ENCODE peak calls at places on chromosomes 13 and 19, in nine cellular contexts. E, Z, W, Y, I, P, N, L and K are unnamed samples.

GRCh38 chr13:66367356-66367755 is 862.8 kb downstream of the PCDH9 start:
- DNase-seq in E (no peak), Z (no peak), W (no peak), Y (no peak), I (peak), P (peak), N (no peak), L (no peak), K (no peak)

GRCh38 chr13:21583496-21583895 is 20.5 kb downstream of the MICU2 start:
- DNase-seq in E (no peak), Z (peak), W (peak), Y (peak), I (peak), P (peak), N (peak), L (no peak), K (no peak)

GRCh38 chr19:34298891-34299510 is 44.6 kb downstream of the GARRE1 start:
- DNase-seq in E (no peak), Z (no peak), W (no peak), Y (no peak), I (no peak), P (no peak), N (no peak), L (no peak), K (no peak)

GRCh38 chr13:108154421-108154858 is 60.9 kb downstream of the LIG4 start:
- DNase-seq in E (no peak), Z (peak), W (no peak), Y (no peak), I (no peak), P (no peak), N (no peak), L (no peak), K (no peak)

GRCh38 chr19:35828694-35829301 is 16.2 kb upstream of the PRODH2 start:
- DNase-seq in E (peak), Z (peak), W (peak), Y (peak), I (peak), P (peak), N (no peak), L (no peak), K (peak)

GRCh38 chr13:80050252-80050651 is 290.7 kb downstream of the SPRY2 start:
- DNase-seq in E (no peak), Z (peak), W (no peak), Y (peak), I (peak), P (peak), N (no peak), L (no peak), K (no peak)

GRCh38 chr19:5073153-5073844 is 104.4 kb downstream of the KDM4B start:
- DNase-seq in E (no peak), Z (no peak), W (peak), Y (no peak), I (no peak), P (no peak), N (no peak), L (no peak), K (no peak)

GRCh38 chr13:112746044-112746443 is 56.2 kb downstream of the ATP11A start:
- DNase-seq in E (no peak), Z (no peak), W (no peak), Y (no peak), I (no peak), P (no peak), N (no peak), L (no peak), K (no peak)

GRCh38 chr19:39111593-39112199 is 13.9 kb upstream of the PAK4 start:
- DNase-seq in E (no peak), Z (no peak), W (no peak), Y (no peak), I (no peak), P (no peak), N (no peak), L (no peak), K (no peak)

GRCh38 chr13:67439365-67439764 is 209.2 kb upstream of the PCDH9 start:
- DNase-seq in E (no peak), Z (no peak), W (no peak), Y (no peak), I (no peak), P (no peak), N (no peak), L (no peak), K (no peak)

GRCh38 chr19:32238076-32238475 is 107.3 kb upstream of the ZNF507 start:
- DNase-seq in E (no peak), Z (no peak), W (no peak), Y (no peak), I (no peak), P (no peak), N (no peak), L (no peak), K (no peak)

GRCh38 chr13:48232420-48233096 is 448 bp upstream of the ITM2B start:
- DNase-seq in E (no peak), Z (no peak), W (no peak), Y (no peak), I (peak), P (no peak), N (no peak), L (no peak), K (no peak)

GRCh38 chr13:21511841-21512240 is 52.7 kb upstream of the ZDHHC20 start:
- DNase-seq in E (no peak), Z (no peak), W (no peak), Y (peak), I (peak), P (peak), N (no peak), L (no peak), K (no peak)

GRCh38 chr13:47672245-47672975 is 328.7 kb downstream of the SUCLA2 start:
- DNase-seq in E (no peak), Z (peak), W (no peak), Y (peak), I (peak), P (no peak), N (no peak), L (no peak), K (no peak)

GRCh38 chr13:101945435-101945834 is 456.4 kb downstream of the FGF14 start:
- DNase-seq in E (no peak), Z (no peak), W (peak), Y (no peak), I (no peak), P (no peak), N (no peak), L (no peak), K (no peak)

GRCh38 chr19:3819989-3820388 is 33.8 kb upstream of the MATK start:
- DNase-seq in E (no peak), Z (no peak), W (no peak), Y (no peak), I (no peak), P (no peak), N (no peak), L (no peak), K (no peak)

GRCh38 chr19:17339088-17339741 is 1.9 kb downstream of the GTPBP3 start:
- DNase-seq in E (no peak), Z (no peak), W (peak), Y (no peak), I (no peak), P (no peak), N (no peak), L (no peak), K (no peak)

GRCh38 chr19:29098863-29099481 is 114.0 kb downstream of the UQCRFS1 start:
- DNase-seq in E (no peak), Z (peak), W (no peak), Y (peak), I (peak), P (peak), N (peak), L (no peak), K (no peak)

GRCh38 chr19:16297575-16298178 is 26.9 kb upstream of the KLF2 start:
- DNase-seq in E (no peak), Z (no peak), W (no peak), Y (no peak), I (no peak), P (no peak), N (no peak), L (peak), K (no peak)

GRCh38 chr13:40146063-40146462 is 490.6 kb downstream of the COG6 start:
- DNase-seq in E (no peak), Z (no peak), W (peak), Y (no peak), I (no peak), P (no peak), N (no peak), L (no peak), K (no peak)

GRCh38 chr13:77384999-77385398 is 58.1 kb upstream of the MYCBP2 start:
- DNase-seq in E (no peak), Z (no peak), W (no peak), Y (peak), I (peak), P (no peak), N (no peak), L (no peak), K (no peak)

GRCh38 chr19:2663920-2664571 is 38.4 kb downstream of the GNG7 start:
- DNase-seq in E (peak), Z (no peak), W (no peak), Y (no peak), I (no peak), P (no peak), N (no peak), L (no peak), K (no peak)

GRCh38 chr19:45179848-45180370 is 1.3 kb downstream of the BLOC1S3 start:
- DNase-seq in E (no peak), Z (no peak), W (no peak), Y (no peak), I (no peak), P (no peak), N (no peak), L (no peak), K (no peak)

GRCh38 chr19:49889687-49890348 is 6.9 kb downstream of the IL4I1 start:
- DNase-seq in E (peak), Z (peak), W (peak), Y (peak), I (peak), P (peak), N (no peak), L (peak), K (no peak)

GRCh38 chr13:50940509-50940908 is 30.9 kb downstream of the RNASEH2B start:
- DNase-seq in E (no peak), Z (no peak), W (no peak), Y (no peak), I (no peak), P (no peak), N (no peak), L (no peak), K (no peak)

GRCh38 chr19:56927294-56927693 is 86.8 kb upstream of the PEG3 start:
- DNase-seq in E (no peak), Z (no peak), W (no peak), Y (no peak), I (no peak), P (no peak), N (no peak), L (no peak), K (no peak)
- TF ChIP-seq CTCF in E (no peak), Z (no peak), W (no peak), Y (no peak), I (no peak), P (no peak), N (no peak), L (no peak), K (no peak)

GRCh38 chr13:94112227-94112626 is 367.3 kb downstream of the DCT start:
- DNase-seq in E (no peak), Z (peak), W (no peak), Y (peak), I (peak), P (peak), N (peak), L (no peak), K (no peak)

GRCh38 chr13:94119360-94119936 is 360.0 kb downstream of the DCT start:
- DNase-seq in E (no peak), Z (no peak), W (no peak), Y (no peak), I (no peak), P (no peak), N (no peak), L (no peak), K (no peak)

GRCh38 chr13:94114166-94114565 is 365.3 kb downstream of the DCT start:
- DNase-seq in E (no peak), Z (no peak), W (no peak), Y (no peak), I (no peak), P (no peak), N (no peak), L (no peak), K (no peak)

GRCh38 chr13:94112731-94113130 is 366.8 kb downstream of the DCT start:
- DNase-seq in E (no peak), Z (no peak), W (no peak), Y (no peak), I (no peak), P (no peak), N (no peak), L (no peak), K (no peak)

DNA sequence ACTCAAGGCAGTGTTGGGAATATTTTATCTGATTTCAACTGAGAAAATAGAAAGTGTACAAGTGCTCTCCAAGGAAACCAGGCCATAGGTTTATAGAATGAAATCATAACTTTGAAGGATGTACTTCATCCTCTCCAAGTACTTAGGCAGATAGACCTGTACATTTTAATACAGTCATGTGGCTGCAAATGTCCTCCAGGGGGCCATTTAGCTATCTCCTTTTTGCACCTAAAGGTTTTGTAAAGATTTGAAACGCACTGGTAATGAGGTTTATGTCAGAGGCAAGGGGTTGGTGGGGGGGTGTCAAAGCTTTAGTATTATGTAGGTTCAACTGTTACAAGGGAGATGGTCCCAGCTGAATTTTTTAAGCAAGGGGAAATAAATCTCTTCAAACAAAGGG is 364.4 kb downstream of the DCT start:
- DNase-seq in E (no peak), Z (no peak), W (no peak), Y (no peak), I (no peak), P (no peak), N (no peak), L (no peak), K (no peak)
- TF ChIP-seq CTCF in E (peak), Z (no peak), W (peak), Y (no peak), I (no peak), P (no peak), N (no peak), L (no peak), K (peak)

DNA sequence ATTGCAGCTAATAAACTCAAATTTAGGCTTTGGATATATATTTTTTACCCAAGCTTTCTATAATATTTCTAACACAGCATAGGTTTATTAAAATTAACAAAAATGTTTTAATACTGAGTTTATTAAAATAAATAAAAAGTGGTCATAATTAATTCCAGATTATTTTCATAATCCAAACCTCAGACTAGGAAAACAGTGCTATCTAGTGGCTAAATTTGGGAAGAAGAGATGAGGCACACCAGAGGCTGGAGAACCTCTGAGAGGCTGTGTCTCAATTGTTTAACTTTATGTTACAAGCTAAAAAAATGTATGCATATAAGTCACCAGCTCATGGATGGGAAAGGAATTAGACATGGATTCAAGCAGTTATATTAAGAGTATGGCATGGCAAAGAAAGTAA is 392.5 kb downstream of the DIAPH3 start:
- DNase-seq in E (no peak), Z (peak), W (no peak), Y (peak), I (peak), P (peak), N (no peak), L (no peak), K (no peak)
- TF ChIP-seq CTCF in E (peak), Z (peak), W (peak), Y (peak), I (peak), P (peak), N (peak), L (peak), K (peak)

GRCh38 chr13:94483970-94484369 is 4.5 kb upstream of the DCT start:
- DNase-seq in E (no peak), Z (no peak), W (no peak), Y (no peak), I (peak), P (peak), N (no peak), L (no peak), K (no peak)

GRCh38 chr13:94480672-94481145 is 1.2 kb upstream of the DCT start:
- DNase-seq in E (no peak), Z (peak), W (no peak), Y (peak), I (peak), P (peak), N (no peak), L (no peak), K (no peak)

GRCh38 chr13:94478913-94479312 is 569 bp downstream of the DCT start:
- DNase-seq in E (no peak), Z (no peak), W (no peak), Y (no peak), I (no peak), P (no peak), N (no peak), L (no peak), K (no peak)

GRCh38 chr13:94481966-94482365 is 2.5 kb upstream of the DCT start:
- DNase-seq in E (no peak), Z (peak), W (no peak), Y (peak), I (peak), P (peak), N (no peak), L (no peak), K (no peak)

GRCh38 chr13:94479559-94480095 is at the start of gene DCT:
- DNase-seq in E (no peak), Z (no peak), W (no peak), Y (no peak), I (no peak), P (no peak), N (no peak), L (no peak), K (no peak)
- TF ChIP-seq CTCF in E (no peak), Z (no peak), W (no peak), Y (no peak), I (no peak), P (no peak), N (no peak), L (no peak), K (no peak)

GRCh38 chr13:74574964-74575728 is 440.9 kb upstream of the KLF12 start:
- DNase-seq in E (no peak), Z (no peak), W (peak), Y (no peak), I (peak), P (no peak), N (no peak), L (no peak), K (no peak)

GRCh38 chr13:74573654-74574053 is 439.4 kb upstream of the KLF12 start:
- DNase-seq in E (no peak), Z (no peak), W (peak), Y (no peak), I (peak), P (no peak), N (no peak), L (no peak), K (no peak)

GRCh38 chr13:74570046-74570445 is 435.8 kb upstream of the KLF12 start:
- DNase-seq in E (no peak), Z (no peak), W (no peak), Y (no peak), I (no peak), P (no peak), N (no peak), L (no peak), K (no peak)

GRCh38 chr13:74570834-74571233 is 436.6 kb upstream of the KLF12 start:
- DNase-seq in E (no peak), Z (peak), W (no peak), Y (peak), I (peak), P (peak), N (no peak), L (peak), K (no peak)

GRCh38 chr13:74571811-74572210 is 437.6 kb upstream of the KLF12 start:
- DNase-seq in E (no peak), Z (no peak), W (no peak), Y (no peak), I (no peak), P (no peak), N (no peak), L (no peak), K (no peak)
- TF ChIP-seq CTCF in E (no peak), Z (no peak), W (no peak), Y (no peak), I (no peak), P (no peak), N (no peak), L (no peak), K (no peak)

GRCh38 chr19:30696514-30696913 is 324.3 kb downstream of the ZNF536 start:
- DNase-seq in E (peak), Z (no peak), W (peak), Y (peak), I (no peak), P (peak), N (no peak), L (no peak), K (no peak)
- TF ChIP-seq CTCF in E (peak), Z (peak), W (peak), Y (peak), I (peak), P (peak), N (peak), L (peak), K (peak)

GRCh38 chr19:23261496-23262020 is 11.4 kb upstream of the ZNF724 start:
- DNase-seq in E (no peak), Z (no peak), W (no peak), Y (no peak), I (no peak), P (no peak), N (no peak), L (no peak), K (no peak)
- TF ChIP-seq CTCF in E (no peak), Z (no peak), W (no peak), Y (no peak), I (no peak), P (no peak), N (no peak), L (no peak), K (no peak)

GRCh38 chr13:110797230-110797877 is 83.9 kb downstream of the ING1 start:
- DNase-seq in E (no peak), Z (peak), W (no peak), Y (peak), I (no peak), P (no peak), N (no peak), L (no peak), K (no peak)

GRCh38 chr13:110806636-110807035 is 93.1 kb downstream of the ING1 start:
- DNase-seq in E (no peak), Z (no peak), W (no peak), Y (no peak), I (no peak), P (no peak), N (no peak), L (no peak), K (no peak)

GRCh38 chr13:110799246-110800236 is 86.0 kb downstream of the ING1 start:
- DNase-seq in E (no peak), Z (peak), W (no peak), Y (peak), I (peak), P (peak), N (peak), L (no peak), K (no peak)

GRCh38 chr13:110798595-110798994 is 85.1 kb downstream of the ING1 start:
- DNase-seq in E (no peak), Z (no peak), W (no peak), Y (no peak), I (no peak), P (no peak), N (no peak), L (no peak), K (no peak)

DNA sequence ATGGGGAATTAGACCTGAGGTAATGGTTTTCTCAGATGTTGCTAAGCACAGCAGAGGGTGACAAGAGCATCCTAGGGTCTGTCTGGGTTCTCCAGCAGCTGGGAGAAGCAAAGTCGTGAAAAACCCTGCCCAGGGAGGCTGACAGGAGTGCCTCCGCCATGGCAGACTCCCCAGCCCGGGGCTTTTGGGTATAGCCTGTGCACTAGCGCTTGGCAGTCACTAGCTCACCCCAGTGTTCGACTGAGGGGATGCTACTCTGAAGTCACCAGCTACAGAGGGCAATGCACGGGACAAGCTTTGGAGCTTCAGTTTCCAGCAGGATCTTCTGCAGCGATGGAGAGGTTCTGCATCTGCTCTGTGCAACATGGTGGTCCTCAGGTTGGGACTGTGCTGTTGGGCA is 87.5 kb downstream of the ING1 start:
- DNase-seq in E (no peak), Z (no peak), W (no peak), Y (no peak), I (no peak), P (no peak), N (no peak), L (no peak), K (no peak)
- TF ChIP-seq CTCF in E (no peak), Z (no peak), W (peak), Y (no peak), I (no peak), P (no peak), N (no peak), L (no peak), K (no peak)

DNA sequence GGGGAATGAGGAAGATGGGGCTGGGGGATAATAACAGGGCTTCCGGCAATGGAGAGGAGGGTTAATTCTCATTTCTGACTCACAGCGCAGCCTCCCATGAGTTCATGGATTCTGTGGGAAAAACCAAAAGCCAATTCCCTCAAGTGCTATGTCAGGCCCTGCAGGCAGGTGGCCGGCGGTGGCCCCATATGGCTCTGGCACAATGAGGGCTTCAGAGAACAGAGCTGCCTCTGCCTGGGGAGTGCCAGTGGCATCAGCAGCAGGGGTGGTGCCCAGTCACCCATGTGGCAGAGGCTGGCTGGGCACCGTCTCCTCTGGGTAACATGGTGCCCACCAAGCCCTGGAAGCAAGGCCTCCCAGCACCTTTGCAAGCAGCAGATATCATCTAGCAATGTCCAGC is 69.1 kb downstream of the ALOX5AP start:
- DNase-seq in E (no peak), Z (no peak), W (no peak), Y (no peak), I (peak), P (no peak), N (no peak), L (no peak), K (no peak)
- TF ChIP-seq CTCF in E (no peak), Z (no peak), W (peak), Y (peak), I (peak), P (peak), N (no peak), L (peak), K (peak)